ENCODE peak calls at places on chromosome 10, in eight cellular contexts. J, Z, V, B, G, D, H and X are unnamed samples.

GRCh38 chr10:80454526-80455460 is 683 bp downstream of the TSPAN14 start:
- DNase-seq in J (peak; percentile 74), Z (peak; percentile 62), V (peak; percentile 60), B (no peak), G (no peak), D (peak; percentile 75), H (no peak), X (no peak)

GRCh38 chr10:60848126-60848525 is 69.8 kb downstream of the CDK1 start:
- DNase-seq in J (peak; percentile 70), Z (peak; percentile 55), V (no peak), B (no peak), G (peak; percentile 71), D (peak; percentile 28), H (peak; percentile 42), X (no peak)

GRCh38 chr10:112755446-112756117 is 194.5 kb upstream of the TCF7L2 start:
- DNase-seq in J (no peak), Z (no peak), V (no peak), B (peak; percentile 77), G (no peak), D (no peak), H (no peak), X (no peak)

GRCh38 chr10:86652361-86653202 is 1.8 kb upstream of the OPN4 start:
- DNase-seq in J (no peak), Z (no peak), V (no peak), B (no peak), G (no peak), D (no peak), H (no peak), X (no peak)

GRCh38 chr10:87585565-87586514 is 73.8 kb upstream of the PAPSS2 start:
- DNase-seq in J (no peak), Z (peak; percentile 17), V (no peak), B (peak; percentile 50), G (no peak), D (peak; percentile 58), H (no peak), X (peak; percentile 40)

GRCh38 chr10:83539528-83540308 is 599.6 kb upstream of the GHITM start:
- DNase-seq in J (peak; percentile 83), Z (no peak), V (peak; percentile 86), B (no peak), G (no peak), D (peak; percentile 44), H (peak; percentile 23), X (no peak)

GRCh38 chr10:102267748-102268147 is 22.4 kb downstream of the GBF1 start:
- DNase-seq in J (no peak), Z (peak; percentile 88), V (no peak), B (no peak), G (no peak), D (no peak), H (peak; percentile 49), X (no peak)

GRCh38 chr10:132711618-132712051 is 74.3 kb downstream of the NKX6-2 start:
- DNase-seq in J (peak; percentile 19), Z (no peak), V (no peak), B (no peak), G (no peak), D (no peak), H (no peak), X (no peak)

GRCh38 chr10:131690805-131691239 is 210.0 kb upstream of the PPP2R2D start:
- DNase-seq in J (no peak), Z (no peak), V (no peak), B (no peak), G (no peak), D (no peak), H (no peak), X (no peak)

GRCh38 chr10:17123062-17123661 is 6.4 kb downstream of the CUBN start:
- DNase-seq in J (no peak), Z (peak; percentile 74), V (no peak), B (no peak), G (peak; percentile 72), D (no peak), H (peak; percentile 52), X (peak; percentile 90)

GRCh38 chr10:132248455-132249231 is 59.1 kb downstream of the STK32C start:
- DNase-seq in J (peak; percentile 85), Z (peak; percentile 57), V (no peak), B (no peak), G (no peak), D (peak; percentile 62), H (no peak), X (no peak)

GRCh38 chr10:91672021-91672608 is 39.2 kb upstream of the PPP1R3C start:
- DNase-seq in J (no peak), Z (peak; percentile 75), V (no peak), B (no peak), G (peak; percentile 65), D (no peak), H (no peak), X (no peak)

GRCh38 chr10:24439935-24440334 is 231.0 kb downstream of the KIAA1217 start:
- DNase-seq in J (no peak), Z (peak; percentile 60), V (no peak), B (no peak), G (no peak), D (no peak), H (no peak), X (no peak)

GRCh38 chr10:15462253-15462885 is 91.3 kb upstream of the FAM171A1 start:
- DNase-seq in J (no peak), Z (peak; percentile 65), V (no peak), B (no peak), G (no peak), D (no peak), H (no peak), X (no peak)

GRCh38 chr10:115665549-115665948 is 572.4 kb downstream of the ATRNL1 start:
- DNase-seq in J (no peak), Z (no peak), V (no peak), B (no peak), G (no peak), D (no peak), H (no peak), X (no peak)

GRCh38 chr10:73075829-73076228 is 20.8 kb downstream of the P4HA1 start:
- DNase-seq in J (no peak), Z (no peak), V (no peak), B (no peak), G (no peak), D (no peak), H (no peak), X (no peak)

GRCh38 chr10:69733791-69734261 is 67.9 kb upstream of the COL13A1 start:
- DNase-seq in J (no peak), Z (peak; percentile 86), V (no peak), B (no peak), G (no peak), D (no peak), H (peak; percentile 34), X (peak; percentile 40)

GRCh38 chr10:124534231-124534798 is 72.7 kb downstream of the LHPP start:
- DNase-seq in J (peak; percentile 74), Z (no peak), V (peak; percentile 38), B (no peak), G (no peak), D (peak; percentile 37), H (no peak), X (no peak)

GRCh38 chr10:35546824-35547225 is 58.3 kb upstream of the GJD4 start:
- DNase-seq in J (no peak), Z (peak; percentile 85), V (no peak), B (peak; percentile 4), G (no peak), D (no peak), H (peak; percentile 67), X (peak; percentile 38)

GRCh38 chr10:86087716-86088115 is 278.9 kb downstream of the GRID1 start:
- DNase-seq in J (no peak), Z (no peak), V (no peak), B (no peak), G (no peak), D (no peak), H (no peak), X (no peak)

DNA sequence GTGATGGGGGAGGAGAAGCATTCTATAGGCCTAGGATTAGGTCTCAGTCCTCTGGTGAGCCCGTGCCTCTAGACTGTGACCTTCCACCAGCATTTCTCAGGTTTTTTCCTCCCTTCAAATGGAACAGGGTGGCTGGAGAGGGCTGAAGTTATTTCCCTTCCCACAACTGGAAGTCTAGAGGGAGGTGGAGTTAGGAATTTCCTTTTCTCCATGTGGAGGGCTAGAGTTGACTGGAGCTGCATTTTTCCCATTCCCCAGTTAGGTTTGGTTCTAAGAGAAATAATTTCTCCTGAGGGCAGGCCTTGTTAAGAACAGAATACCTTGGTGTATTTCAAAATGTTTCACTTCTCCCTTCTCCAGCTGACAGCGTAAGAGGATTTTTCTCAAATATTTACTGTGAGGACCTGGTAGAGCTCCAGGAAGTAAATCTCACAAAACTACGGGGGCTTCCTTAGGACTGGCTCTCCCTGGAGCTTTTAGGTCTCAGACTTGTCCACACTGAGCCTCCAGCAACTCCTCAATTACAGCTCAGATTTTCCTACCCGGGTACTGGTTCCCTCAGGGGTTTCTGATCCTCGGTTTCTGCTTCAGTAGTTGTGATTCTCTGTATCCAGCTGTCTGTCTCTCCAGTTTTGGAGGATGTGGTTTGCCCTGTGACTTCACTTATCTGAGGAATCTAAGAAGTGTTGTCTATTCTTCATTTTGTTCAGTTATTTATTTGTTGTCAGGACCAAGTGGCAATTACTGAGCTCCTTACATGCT is 6.0 kb upstream of the REEP3 start:
- DNase-seq in J (no peak), Z (peak; percentile 50), V (peak; percentile 21), B (no peak), G (no peak), D (no peak), H (peak; percentile 37), X (peak; percentile 48)
- H3K4me3 ChIP-seq in J (no peak overlapping the region), Z (peak overlapping the region; percentile 20), V (no peak overlapping the region), B (no peak overlapping the region), G (no peak overlapping the region), D (no peak overlapping the region), H (no peak overlapping the region), X (no peak overlapping the region)

GRCh38 chr10:6162589-6163356 is 40.0 kb upstream of the PFKFB3 start:
- DNase-seq in J (no peak), Z (peak; percentile 27), V (no peak), B (no peak), G (no peak), D (peak; percentile 34), H (no peak), X (no peak)
- H3K4me3 ChIP-seq in J (peak overlapping the region; percentile 73), Z (peak overlapping the region; percentile 93), V (peak overlapping the region; percentile 67), B (no peak overlapping the region), G (peak overlapping the region; percentile 63), D (no peak overlapping the region), H (peak overlapping the region; percentile 64), X (peak overlapping the region; percentile 57)

DNA sequence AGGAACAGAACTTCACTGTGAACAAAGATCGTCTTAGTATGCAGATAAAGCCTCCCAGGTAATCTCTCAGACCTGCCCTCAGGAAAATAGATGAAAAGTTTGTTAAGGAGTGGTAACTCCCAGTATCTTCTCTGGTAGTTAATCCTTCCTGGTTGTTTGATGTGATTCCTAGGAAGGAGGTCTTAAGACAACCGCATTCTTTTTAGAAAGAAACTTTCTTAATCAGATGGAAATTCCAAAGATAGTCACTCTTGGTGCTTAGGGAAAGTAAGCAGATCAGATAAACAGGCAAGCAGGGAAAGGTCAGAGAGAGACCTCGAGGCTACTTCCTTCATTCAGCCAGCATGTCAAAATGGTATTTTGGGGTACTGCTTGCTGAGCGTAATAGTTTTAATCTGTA is 30.5 kb upstream of the ARMC3 start:
- DNase-seq in J (no peak), Z (no peak), V (no peak), B (no peak), G (no peak), D (no peak), H (no peak), X (no peak)
- H3K4me3 ChIP-seq in J (no peak overlapping the region), Z (no peak overlapping the region), V (no peak overlapping the region), B (no peak overlapping the region), G (no peak overlapping the region), D (no peak overlapping the region), H (no peak overlapping the region), X (no peak overlapping the region)

DNA sequence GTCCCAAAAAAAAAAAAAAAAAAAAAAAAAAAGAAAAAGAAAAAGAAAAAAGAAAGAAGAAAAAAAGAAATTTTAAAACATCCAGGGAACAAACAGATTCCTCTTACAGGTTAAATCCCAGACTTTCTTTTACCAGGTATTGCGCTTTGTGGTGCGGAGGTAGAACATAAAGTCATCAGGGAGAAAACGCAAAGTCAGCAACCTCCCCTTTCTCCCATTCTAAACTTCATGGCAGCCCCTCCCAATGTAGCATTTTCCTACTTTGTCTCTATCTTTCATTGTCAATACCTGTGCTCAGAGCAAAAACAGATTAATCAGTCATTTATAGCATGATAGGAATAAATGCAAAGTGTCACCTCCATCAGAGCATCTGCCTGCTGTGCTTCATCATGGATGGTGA is 299.7 kb downstream of the SFMBT2 start:
- DNase-seq in J (no peak), Z (no peak), V (no peak), B (no peak), G (no peak), D (no peak), H (no peak), X (no peak)
- H3K4me3 ChIP-seq in J (no peak overlapping the region), Z (no peak overlapping the region), V (no peak overlapping the region), B (no peak overlapping the region), G (no peak overlapping the region), D (no peak overlapping the region), H (no peak overlapping the region), X (no peak overlapping the region)